ENCODE peak calls at places on chromosome 17, in nine cellular contexts. One of them, this sample, is unnamed.

GRCh38 chr17:75340636-75341035 is 51.4 kb upstream of the SLC25A19 start:
- DNase-seq in cerebellar cortex: peak; percentile 77
- DNase-seq in naive thymus-derived CD8-positive, alpha-beta T cell: no peak
- DNase-seq in AG20443: peak; percentile 29
- DNase-seq in stimulated activated CD4-positive, alpha-beta T cell treated with anti-CD3 and anti-CD28 coated beads, Interleukin-2, amount 100 ng/mL, for 48 hours: no peak
- DNase-seq in nephron progenitor cell: no peak
- DNase-seq in stimulated activated naive CD4-positive, alpha-beta T cell treated with Interleukin-2 at 50 U/mL for 16 hours: no peak
- DNase-seq in activated T-helper 2 cell treated with anti-CD3 and anti-CD28 coated beads, Interferon-gamma antibody, Interleukin-2, Interleukin-4, amounts not matched to agents 10 μg/mL and 5 μg/mL and 100 μg/mL, durations not matched to agents 14 hours and 24 hours and 36 hours: no peak
- DNase-seq in activated naive CD4-positive, alpha-beta T cell: no peak
- DNase-seq in this sample: no peak

GRCh38 chr17:17732892-17733670 is 51.8 kb downstream of the RAI1 start:
- DNase-seq in cerebellar cortex: no peak
- DNase-seq in activated naive CD4-positive, alpha-beta T cell: no peak
- DNase-seq in naive thymus-derived CD8-positive, alpha-beta T cell: no peak
- DNase-seq in stimulated activated CD4-positive, alpha-beta T cell treated with anti-CD3 and anti-CD28 coated beads, Interleukin-2, amount 100 ng/mL, for 48 hours: no peak
- DNase-seq in nephron progenitor cell: no peak
- DNase-seq in activated T-helper 2 cell treated with anti-CD3 and anti-CD28 coated beads, Interferon-gamma antibody, Interleukin-2, Interleukin-4, amounts not matched to agents 10 μg/mL and 5 μg/mL and 100 μg/mL, durations not matched to agents 14 hours and 24 hours and 36 hours: no peak
- DNase-seq in stimulated activated naive CD4-positive, alpha-beta T cell treated with Interleukin-2 at 50 U/mL for 16 hours: no peak
- DNase-seq in AG20443: peak; percentile 72
- DNase-seq in this sample: no peak

GRCh38 chr17:79364695-79365094 is 246.2 kb downstream of the RBFOX3 start:
- DNase-seq in naive thymus-derived CD8-positive, alpha-beta T cell: no peak
- DNase-seq in stimulated activated naive CD4-positive, alpha-beta T cell treated with Interleukin-2 at 50 U/mL for 16 hours: no peak
- DNase-seq in activated naive CD4-positive, alpha-beta T cell: no peak
- DNase-seq in cerebellar cortex: no peak
- DNase-seq in activated T-helper 2 cell treated with anti-CD3 and anti-CD28 coated beads, Interferon-gamma antibody, Interleukin-2, Interleukin-4, amounts not matched to agents 10 μg/mL and 5 μg/mL and 100 μg/mL, durations not matched to agents 14 hours and 24 hours and 36 hours: no peak
- DNase-seq in AG20443: no peak
- DNase-seq in nephron progenitor cell: no peak
- DNase-seq in stimulated activated CD4-positive, alpha-beta T cell treated with anti-CD3 and anti-CD28 coated beads, Interleukin-2, amount 100 ng/mL, for 48 hours: no peak
- DNase-seq in this sample: no peak

GRCh38 chr17:47829870-47830269 is 1.5 kb downstream of the MRPL10 start:
- DNase-seq in activated T-helper 2 cell treated with anti-CD3 and anti-CD28 coated beads, Interferon-gamma antibody, Interleukin-2, Interleukin-4, amounts not matched to agents 10 μg/mL and 5 μg/mL and 100 μg/mL, durations not matched to agents 14 hours and 24 hours and 36 hours: no peak
- DNase-seq in activated naive CD4-positive, alpha-beta T cell: no peak
- DNase-seq in naive thymus-derived CD8-positive, alpha-beta T cell: peak; percentile 33
- DNase-seq in AG20443: no peak
- DNase-seq in cerebellar cortex: no peak
- DNase-seq in nephron progenitor cell: no peak
- DNase-seq in stimulated activated CD4-positive, alpha-beta T cell treated with anti-CD3 and anti-CD28 coated beads, Interleukin-2, amount 100 ng/mL, for 48 hours: no peak
- DNase-seq in stimulated activated naive CD4-positive, alpha-beta T cell treated with Interleukin-2 at 50 U/mL for 16 hours: peak; percentile 50
- DNase-seq in this sample: no peak

GRCh38 chr17:50079334-50080095 is 15.6 kb upstream of the PDK2 start:
- DNase-seq in AG20443: no peak
- DNase-seq in naive thymus-derived CD8-positive, alpha-beta T cell: no peak
- DNase-seq in stimulated activated naive CD4-positive, alpha-beta T cell treated with Interleukin-2 at 50 U/mL for 16 hours: no peak
- DNase-seq in stimulated activated CD4-positive, alpha-beta T cell treated with anti-CD3 and anti-CD28 coated beads, Interleukin-2, amount 100 ng/mL, for 48 hours: no peak
- DNase-seq in nephron progenitor cell: no peak
- DNase-seq in activated naive CD4-positive, alpha-beta T cell: no peak
- DNase-seq in cerebellar cortex: no peak
- DNase-seq in activated T-helper 2 cell treated with anti-CD3 and anti-CD28 coated beads, Interferon-gamma antibody, Interleukin-2, Interleukin-4, amounts not matched to agents 10 μg/mL and 5 μg/mL and 100 μg/mL, durations not matched to agents 14 hours and 24 hours and 36 hours: no peak
- DNase-seq in this sample: peak; percentile 14

GRCh38 chr17:80477647-80478478 is 1.5 kb upstream of the NPTX1 start:
- DNase-seq in cerebellar cortex: peak; percentile 62
- DNase-seq in AG20443: peak; percentile 84
- DNase-seq in activated T-helper 2 cell treated with anti-CD3 and anti-CD28 coated beads, Interferon-gamma antibody, Interleukin-2, Interleukin-4, amounts not matched to agents 10 μg/mL and 5 μg/mL and 100 μg/mL, durations not matched to agents 14 hours and 24 hours and 36 hours: peak; percentile 36
- DNase-seq in activated naive CD4-positive, alpha-beta T cell: no peak
- DNase-seq in stimulated activated CD4-positive, alpha-beta T cell treated with anti-CD3 and anti-CD28 coated beads, Interleukin-2, amount 100 ng/mL, for 48 hours: no peak
- DNase-seq in naive thymus-derived CD8-positive, alpha-beta T cell: peak; percentile 26
- DNase-seq in nephron progenitor cell: peak; percentile 78
- DNase-seq in stimulated activated naive CD4-positive, alpha-beta T cell treated with Interleukin-2 at 50 U/mL for 16 hours: peak; percentile 9
- DNase-seq in this sample: peak; percentile 65

GRCh38 chr17:29126268-29126923 is 53.8 kb downstream of the MYO18A start:
- DNase-seq in stimulated activated CD4-positive, alpha-beta T cell treated with anti-CD3 and anti-CD28 coated beads, Interleukin-2, amount 100 ng/mL, for 48 hours: no peak
- DNase-seq in AG20443: no peak
- DNase-seq in nephron progenitor cell: no peak
- DNase-seq in stimulated activated naive CD4-positive, alpha-beta T cell treated with Interleukin-2 at 50 U/mL for 16 hours: no peak
- DNase-seq in naive thymus-derived CD8-positive, alpha-beta T cell: no peak
- DNase-seq in cerebellar cortex: no peak
- DNase-seq in activated naive CD4-positive, alpha-beta T cell: no peak
- DNase-seq in activated T-helper 2 cell treated with anti-CD3 and anti-CD28 coated beads, Interferon-gamma antibody, Interleukin-2, Interleukin-4, amounts not matched to agents 10 μg/mL and 5 μg/mL and 100 μg/mL, durations not matched to agents 14 hours and 24 hours and 36 hours: no peak
- DNase-seq in this sample: no peak

GRCh38 chr17:74337834-74338500 is 11.9 kb downstream of the KIF19 start:
- DNase-seq in nephron progenitor cell: no peak
- DNase-seq in stimulated activated CD4-positive, alpha-beta T cell treated with anti-CD3 and anti-CD28 coated beads, Interleukin-2, amount 100 ng/mL, for 48 hours: no peak
- DNase-seq in activated naive CD4-positive, alpha-beta T cell: no peak
- DNase-seq in cerebellar cortex: no peak
- DNase-seq in stimulated activated naive CD4-positive, alpha-beta T cell treated with Interleukin-2 at 50 U/mL for 16 hours: no peak
- DNase-seq in activated T-helper 2 cell treated with anti-CD3 and anti-CD28 coated beads, Interferon-gamma antibody, Interleukin-2, Interleukin-4, amounts not matched to agents 10 μg/mL and 5 μg/mL and 100 μg/mL, durations not matched to agents 14 hours and 24 hours and 36 hours: no peak
- DNase-seq in AG20443: no peak
- DNase-seq in naive thymus-derived CD8-positive, alpha-beta T cell: no peak
- DNase-seq in this sample: no peak

GRCh38 chr17:4412933-4413831 is 20.6 kb upstream of the SPNS3 start:
- DNase-seq in stimulated activated CD4-positive, alpha-beta T cell treated with anti-CD3 and anti-CD28 coated beads, Interleukin-2, amount 100 ng/mL, for 48 hours: peak; percentile 97
- DNase-seq in nephron progenitor cell: peak; percentile 97
- DNase-seq in activated T-helper 2 cell treated with anti-CD3 and anti-CD28 coated beads, Interferon-gamma antibody, Interleukin-2, Interleukin-4, amounts not matched to agents 10 μg/mL and 5 μg/mL and 100 μg/mL, durations not matched to agents 14 hours and 24 hours and 36 hours: peak; percentile 83
- DNase-seq in naive thymus-derived CD8-positive, alpha-beta T cell: peak; percentile 84
- DNase-seq in AG20443: peak; percentile 93
- DNase-seq in activated naive CD4-positive, alpha-beta T cell: peak; percentile 90
- DNase-seq in cerebellar cortex: peak; percentile 91
- DNase-seq in stimulated activated naive CD4-positive, alpha-beta T cell treated with Interleukin-2 at 50 U/mL for 16 hours: peak; percentile 84
- DNase-seq in this sample: peak; percentile 79

GRCh38 chr17:27956601-27957445 is 63.7 kb upstream of the LYRM9 start:
- DNase-seq in stimulated activated naive CD4-positive, alpha-beta T cell treated with Interleukin-2 at 50 U/mL for 16 hours: no peak
- DNase-seq in stimulated activated CD4-positive, alpha-beta T cell treated with anti-CD3 and anti-CD28 coated beads, Interleukin-2, amount 100 ng/mL, for 48 hours: no peak
- DNase-seq in activated T-helper 2 cell treated with anti-CD3 and anti-CD28 coated beads, Interferon-gamma antibody, Interleukin-2, Interleukin-4, amounts not matched to agents 10 μg/mL and 5 μg/mL and 100 μg/mL, durations not matched to agents 14 hours and 24 hours and 36 hours: no peak
- DNase-seq in activated naive CD4-positive, alpha-beta T cell: no peak
- DNase-seq in AG20443: peak; percentile 28
- DNase-seq in naive thymus-derived CD8-positive, alpha-beta T cell: no peak
- DNase-seq in nephron progenitor cell: peak; percentile 16
- DNase-seq in cerebellar cortex: no peak
- DNase-seq in this sample: no peak

GRCh38 chr17:42034059-42034458 is 14.2 kb downstream of the NKIRAS2 start:
- DNase-seq in nephron progenitor cell: no peak
- DNase-seq in activated naive CD4-positive, alpha-beta T cell: no peak
- DNase-seq in AG20443: no peak
- DNase-seq in activated T-helper 2 cell treated with anti-CD3 and anti-CD28 coated beads, Interferon-gamma antibody, Interleukin-2, Interleukin-4, amounts not matched to agents 10 μg/mL and 5 μg/mL and 100 μg/mL, durations not matched to agents 14 hours and 24 hours and 36 hours: no peak
- DNase-seq in naive thymus-derived CD8-positive, alpha-beta T cell: no peak
- DNase-seq in stimulated activated CD4-positive, alpha-beta T cell treated with anti-CD3 and anti-CD28 coated beads, Interleukin-2, amount 100 ng/mL, for 48 hours: no peak
- DNase-seq in stimulated activated naive CD4-positive, alpha-beta T cell treated with Interleukin-2 at 50 U/mL for 16 hours: no peak
- DNase-seq in cerebellar cortex: no peak
- DNase-seq in this sample: no peak

GRCh38 chr17:33015716-33016346 is 24.2 kb downstream of the SPACA3 start:
- DNase-seq in activated T-helper 2 cell treated with anti-CD3 and anti-CD28 coated beads, Interferon-gamma antibody, Interleukin-2, Interleukin-4, amounts not matched to agents 10 μg/mL and 5 μg/mL and 100 μg/mL, durations not matched to agents 14 hours and 24 hours and 36 hours: no peak
- DNase-seq in cerebellar cortex: no peak
- DNase-seq in stimulated activated CD4-positive, alpha-beta T cell treated with anti-CD3 and anti-CD28 coated beads, Interleukin-2, amount 100 ng/mL, for 48 hours: no peak
- DNase-seq in naive thymus-derived CD8-positive, alpha-beta T cell: no peak
- DNase-seq in stimulated activated naive CD4-positive, alpha-beta T cell treated with Interleukin-2 at 50 U/mL for 16 hours: no peak
- DNase-seq in AG20443: no peak
- DNase-seq in nephron progenitor cell: no peak
- DNase-seq in activated naive CD4-positive, alpha-beta T cell: no peak
- DNase-seq in this sample: no peak

GRCh38 chr17:83058478-83059167 is 20.8 kb upstream of the METRNL start:
- DNase-seq in cerebellar cortex: no peak
- DNase-seq in stimulated activated CD4-positive, alpha-beta T cell treated with anti-CD3 and anti-CD28 coated beads, Interleukin-2, amount 100 ng/mL, for 48 hours: no peak
- DNase-seq in AG20443: no peak
- DNase-seq in stimulated activated naive CD4-positive, alpha-beta T cell treated with Interleukin-2 at 50 U/mL for 16 hours: no peak
- DNase-seq in naive thymus-derived CD8-positive, alpha-beta T cell: no peak
- DNase-seq in nephron progenitor cell: no peak
- DNase-seq in activated T-helper 2 cell treated with anti-CD3 and anti-CD28 coated beads, Interferon-gamma antibody, Interleukin-2, Interleukin-4, amounts not matched to agents 10 μg/mL and 5 μg/mL and 100 μg/mL, durations not matched to agents 14 hours and 24 hours and 36 hours: no peak
- DNase-seq in activated naive CD4-positive, alpha-beta T cell: no peak
- DNase-seq in this sample: no peak

GRCh38 chr17:51398647-51399046 is 138.3 kb downstream of the UTP18 start:
- DNase-seq in activated T-helper 2 cell treated with anti-CD3 and anti-CD28 coated beads, Interferon-gamma antibody, Interleukin-2, Interleukin-4, amounts not matched to agents 10 μg/mL and 5 μg/mL and 100 μg/mL, durations not matched to agents 14 hours and 24 hours and 36 hours: no peak
- DNase-seq in AG20443: no peak
- DNase-seq in nephron progenitor cell: no peak
- DNase-seq in activated naive CD4-positive, alpha-beta T cell: no peak
- DNase-seq in cerebellar cortex: no peak
- DNase-seq in stimulated activated CD4-positive, alpha-beta T cell treated with anti-CD3 and anti-CD28 coated beads, Interleukin-2, amount 100 ng/mL, for 48 hours: no peak
- DNase-seq in naive thymus-derived CD8-positive, alpha-beta T cell: no peak
- DNase-seq in stimulated activated naive CD4-positive, alpha-beta T cell treated with Interleukin-2 at 50 U/mL for 16 hours: no peak
- DNase-seq in this sample: no peak

GRCh38 chr17:42304187-42305030 is 16.1 kb downstream of the STAT5A start:
- DNase-seq in activated naive CD4-positive, alpha-beta T cell: no peak
- DNase-seq in cerebellar cortex: no peak
- DNase-seq in nephron progenitor cell: no peak
- DNase-seq in naive thymus-derived CD8-positive, alpha-beta T cell: no peak
- DNase-seq in activated T-helper 2 cell treated with anti-CD3 and anti-CD28 coated beads, Interferon-gamma antibody, Interleukin-2, Interleukin-4, amounts not matched to agents 10 μg/mL and 5 μg/mL and 100 μg/mL, durations not matched to agents 14 hours and 24 hours and 36 hours: no peak
- DNase-seq in stimulated activated CD4-positive, alpha-beta T cell treated with anti-CD3 and anti-CD28 coated beads, Interleukin-2, amount 100 ng/mL, for 48 hours: no peak
- DNase-seq in stimulated activated naive CD4-positive, alpha-beta T cell treated with Interleukin-2 at 50 U/mL for 16 hours: no peak
- DNase-seq in AG20443: no peak
- DNase-seq in this sample: no peak

GRCh38 chr17:18963126-18964017 is 11.4 kb downstream of the SLC5A10 start:
- DNase-seq in nephron progenitor cell: no peak
- DNase-seq in activated naive CD4-positive, alpha-beta T cell: no peak
- DNase-seq in stimulated activated CD4-positive, alpha-beta T cell treated with anti-CD3 and anti-CD28 coated beads, Interleukin-2, amount 100 ng/mL, for 48 hours: no peak
- DNase-seq in activated T-helper 2 cell treated with anti-CD3 and anti-CD28 coated beads, Interferon-gamma antibody, Interleukin-2, Interleukin-4, amounts not matched to agents 10 μg/mL and 5 μg/mL and 100 μg/mL, durations not matched to agents 14 hours and 24 hours and 36 hours: no peak
- DNase-seq in cerebellar cortex: no peak
- DNase-seq in stimulated activated naive CD4-positive, alpha-beta T cell treated with Interleukin-2 at 50 U/mL for 16 hours: no peak
- DNase-seq in AG20443: no peak
- DNase-seq in naive thymus-derived CD8-positive, alpha-beta T cell: no peak
- DNase-seq in this sample: no peak